ENCODE peak calls at places on chromosomes 1 and 21, in four cellular contexts. One of them, this sample, is unnamed.

GRCh38 chr1:60461889-60462595 is 388.5 kb upstream of the C1orf87 start:
- DNase-seq in GM12891: no peak
- DNase-seq in lower leg skin: no peak
- DNase-seq in A549: no peak
- DNase-seq in this sample: no peak

GRCh38 chr1:111535256-111536191 is 32.1 kb upstream of the ADORA3 start:
- DNase-seq in GM12891: no peak
- DNase-seq in lower leg skin: no peak
- DNase-seq in A549: no peak
- DNase-seq in this sample: peak

GRCh38 chr1:20278692-20279130 is 12.0 kb upstream of the VWA5B1 start:
- DNase-seq in GM12891: no peak
- DNase-seq in lower leg skin: no peak
- DNase-seq in A549: no peak
- DNase-seq in this sample: no peak

GRCh38 chr1:202944438-202944921 is 13.6 kb downstream of the ADIPOR1 start:
- DNase-seq in GM12891: no peak
- DNase-seq in lower leg skin: no peak
- DNase-seq in A549: no peak
- DNase-seq in this sample: no peak

GRCh38 chr21:44930543-44930981 is 9.3 kb upstream of the SLX9 start:
- DNase-seq in GM12891: no peak
- DNase-seq in lower leg skin: no peak
- DNase-seq in A549: no peak
- DNase-seq in this sample: no peak

GRCh38 chr1:11768821-11769220 is 6.8 kb downstream of the C1orf167 start:
- DNase-seq in GM12891: no peak
- DNase-seq in lower leg skin: no peak
- DNase-seq in A549: no peak
- DNase-seq in this sample: no peak

GRCh38 chr1:26306290-26307221 is at the start of gene UBXN11:
- DNase-seq in GM12891: peak
- DNase-seq in lower leg skin: peak
- DNase-seq in A549: peak
- DNase-seq in this sample: peak

GRCh38 chr21:42535602-42536171 is 22.0 kb downstream of the SLC37A1 start:
- DNase-seq in GM12891: peak
- DNase-seq in lower leg skin: peak
- DNase-seq in A549: no peak
- DNase-seq in this sample: peak

GRCh38 chr1:165137551-165138316 is 218.8 kb downstream of the LMX1A start:
- DNase-seq in GM12891: no peak
- DNase-seq in lower leg skin: no peak
- DNase-seq in A549: no peak
- DNase-seq in this sample: no peak
- TF ChIP-seq POLR2A in GM12891: no peak
- TF ChIP-seq POLR2A in lower leg skin: no peak
- TF ChIP-seq POLR2A in A549: no peak
- TF ChIP-seq POLR2A in this sample: no peak

GRCh38 chr1:27342391-27342777 is 562 bp downstream of the SYTL1 start:
- DNase-seq in GM12891: no peak
- DNase-seq in lower leg skin: no peak
- DNase-seq in A549: no peak
- DNase-seq in this sample: no peak

GRCh38 chr1:27339213-27339612 is 2.6 kb upstream of the SYTL1 start:
- DNase-seq in GM12891: no peak
- DNase-seq in lower leg skin: no peak
- DNase-seq in A549: no peak
- DNase-seq in this sample: no peak

GRCh38 chr1:27342778-27343638 is 1.2 kb downstream of the SYTL1 start:
- DNase-seq in GM12891: peak
- DNase-seq in lower leg skin: no peak
- DNase-seq in A549: no peak
- DNase-seq in this sample: no peak

GRCh38 chr1:27343639-27344025 is 1.8 kb downstream of the SYTL1 start:
- DNase-seq in GM12891: no peak
- DNase-seq in lower leg skin: no peak
- DNase-seq in A549: no peak
- DNase-seq in this sample: no peak

DNA sequence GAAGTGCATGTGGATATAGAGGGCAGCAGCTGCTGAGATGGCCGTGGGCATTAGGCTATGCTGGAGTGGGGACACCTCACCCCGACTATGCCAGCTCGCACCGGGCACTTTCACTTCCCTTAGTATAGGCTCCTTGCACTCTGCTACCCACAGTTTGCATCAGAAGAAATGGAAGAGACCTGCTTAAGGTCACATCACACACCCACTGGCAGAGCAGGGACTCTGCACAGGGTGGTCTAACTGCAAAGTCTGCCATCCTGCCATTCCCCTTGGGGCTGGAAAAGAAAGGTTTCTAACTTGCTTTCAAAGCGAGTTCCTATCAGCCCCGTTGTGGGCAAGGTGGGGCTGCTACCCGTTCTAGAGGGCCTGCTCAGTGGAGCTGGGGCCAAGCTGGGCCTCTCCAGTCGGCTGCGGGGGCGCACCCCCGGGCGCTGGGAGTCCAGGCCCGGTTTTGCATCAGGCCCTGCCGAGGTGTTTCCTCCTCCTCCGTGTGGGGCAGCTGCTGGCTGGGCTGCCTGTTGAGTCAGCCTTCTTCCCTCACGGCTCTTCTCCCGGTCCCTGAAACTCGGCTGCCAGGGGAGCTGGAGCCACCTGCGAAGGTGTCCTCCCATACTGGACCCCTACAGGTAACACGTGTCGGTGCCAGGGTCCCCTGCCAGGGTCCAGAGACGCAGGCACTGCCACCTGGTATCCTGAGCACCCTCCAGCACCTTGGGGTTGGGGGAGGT is at the start of gene SYTL1:
- DNase-seq in GM12891: peak
- DNase-seq in lower leg skin: no peak
- DNase-seq in A549: peak
- DNase-seq in this sample: no peak
- TF ChIP-seq POLR2A in GM12891: no peak
- TF ChIP-seq POLR2A in lower leg skin: no peak
- TF ChIP-seq POLR2A in A549: no peak
- TF ChIP-seq POLR2A in this sample: no peak

DNA sequence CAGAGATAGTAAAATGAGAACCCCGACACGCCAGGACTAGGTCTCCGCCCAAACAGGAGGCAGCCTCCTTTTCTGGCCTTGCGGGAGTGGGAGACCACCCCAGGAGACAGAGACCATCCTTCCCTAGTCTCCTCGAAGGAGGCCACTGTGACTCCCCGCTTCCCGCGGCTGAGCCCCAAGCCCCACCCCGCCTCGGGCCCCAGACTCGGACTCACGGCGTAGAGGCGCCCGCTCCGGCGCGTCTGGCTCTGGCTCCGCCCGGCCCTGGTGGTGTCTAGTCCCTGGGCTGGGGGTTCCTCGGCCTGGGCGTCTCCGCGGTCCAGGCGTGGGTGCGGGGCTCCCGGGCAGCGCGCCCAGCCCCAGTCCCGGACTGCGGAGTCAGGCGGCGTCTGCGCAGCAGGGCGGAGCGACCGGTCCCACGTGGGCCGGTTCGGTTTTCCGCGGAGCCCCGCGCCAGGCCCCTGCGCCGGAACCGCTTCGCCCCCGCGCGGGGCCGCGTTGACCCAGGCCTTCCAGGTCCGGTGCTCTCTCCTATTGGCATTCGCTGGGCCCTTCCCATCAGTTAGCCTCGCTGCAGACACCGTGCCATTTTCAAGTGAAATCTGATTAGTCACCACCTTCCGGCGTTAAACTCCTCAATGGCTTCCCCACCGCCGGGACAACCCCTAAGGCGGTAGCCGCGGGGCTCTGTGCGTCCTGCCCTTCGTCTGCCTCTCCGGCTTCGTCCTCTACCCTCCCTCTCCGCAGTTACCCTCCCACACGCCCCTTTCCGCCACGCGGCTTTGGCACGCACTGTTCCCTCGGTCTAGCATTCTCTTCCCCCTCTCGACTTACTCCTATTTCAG is at the start of gene C1orf216:
- DNase-seq in GM12891: peak
- DNase-seq in lower leg skin: peak
- DNase-seq in A549: peak
- DNase-seq in this sample: peak
- TF ChIP-seq POLR2A in GM12891: peak
- TF ChIP-seq POLR2A in lower leg skin: no peak
- TF ChIP-seq POLR2A in A549: peak
- TF ChIP-seq POLR2A in this sample: no peak

GRCh38 chr1:244841274-244841927 is 5.9 kb downstream of the COX20 start:
- DNase-seq in GM12891: no peak
- DNase-seq in lower leg skin: no peak
- DNase-seq in A549: no peak
- DNase-seq in this sample: no peak

GRCh38 chr1:244843148-244843978 is 7.9 kb downstream of the COX20 start:
- DNase-seq in GM12891: no peak
- DNase-seq in lower leg skin: no peak
- DNase-seq in A549: no peak
- DNase-seq in this sample: no peak

GRCh38 chr1:244846653-244847052 is 11.2 kb downstream of the COX20 start:
- DNase-seq in GM12891: no peak
- DNase-seq in lower leg skin: no peak
- DNase-seq in A549: no peak
- DNase-seq in this sample: no peak

GRCh38 chr1:244840219-244840794 is 4.8 kb downstream of the COX20 start:
- DNase-seq in GM12891: no peak
- DNase-seq in lower leg skin: no peak
- DNase-seq in A549: no peak
- DNase-seq in this sample: no peak

GRCh38 chr1:244844155-244845121 is 9.0 kb downstream of the COX20 start:
- DNase-seq in GM12891: no peak
- DNase-seq in lower leg skin: no peak
- DNase-seq in A549: no peak
- DNase-seq in this sample: no peak
- TF ChIP-seq POLR2A in GM12891: no peak
- TF ChIP-seq POLR2A in lower leg skin: no peak
- TF ChIP-seq POLR2A in A549: no peak
- TF ChIP-seq POLR2A in this sample: no peak

GRCh38 chr1:204074274-204075115 is 1.6 kb downstream of the SOX13 start:
- DNase-seq in GM12891: no peak
- DNase-seq in lower leg skin: peak
- DNase-seq in A549: peak
- DNase-seq in this sample: peak
- TF ChIP-seq POLR2A in GM12891: no peak
- TF ChIP-seq POLR2A in lower leg skin: no peak
- TF ChIP-seq POLR2A in A549: peak
- TF ChIP-seq POLR2A in this sample: no peak

DNA sequence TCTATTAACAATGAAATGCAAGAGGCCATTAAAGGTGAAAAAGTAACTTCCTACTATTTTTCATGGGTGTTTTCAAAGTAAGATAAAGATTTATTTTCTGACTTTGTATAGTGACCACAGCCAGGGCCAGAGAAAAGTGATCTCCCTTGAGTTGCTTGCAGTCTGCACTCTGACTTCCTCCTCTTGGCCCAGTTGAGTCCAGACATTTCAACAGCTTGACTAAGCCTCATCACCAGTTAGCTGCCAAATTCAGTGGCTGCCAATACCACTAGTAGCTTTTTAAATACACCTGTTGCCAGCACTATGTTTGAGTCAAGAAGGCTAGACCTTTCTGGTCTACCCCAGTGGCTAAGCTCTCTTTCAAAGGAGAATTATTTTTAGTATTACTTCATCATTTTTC is 3.7 kb upstream of the NEK7 start:
- DNase-seq in GM12891: no peak
- DNase-seq in lower leg skin: no peak
- DNase-seq in A549: no peak
- DNase-seq in this sample: no peak
- TF ChIP-seq POLR2A in GM12891: no peak
- TF ChIP-seq POLR2A in lower leg skin: no peak
- TF ChIP-seq POLR2A in A549: no peak
- TF ChIP-seq POLR2A in this sample: no peak

DNA sequence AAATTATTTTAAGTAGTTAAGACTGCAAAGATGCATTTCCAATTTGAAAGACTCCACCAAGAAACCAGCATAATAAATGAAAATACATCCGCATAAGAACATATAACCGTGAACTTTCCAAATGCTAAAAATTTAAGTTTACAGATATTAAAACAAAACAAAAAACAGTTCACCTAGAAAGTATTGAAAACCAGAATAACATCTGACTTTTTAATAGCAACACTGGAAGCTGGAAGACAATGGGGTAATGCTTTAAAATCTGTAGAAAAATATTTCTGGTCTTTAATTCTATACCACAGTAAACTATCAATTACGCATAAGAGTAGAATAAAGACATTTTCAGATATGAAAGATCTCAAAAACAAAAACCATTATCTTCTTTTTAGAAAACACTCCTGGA is 79.3 kb upstream of the COL24A1 start:
- DNase-seq in GM12891: no peak
- DNase-seq in lower leg skin: no peak
- DNase-seq in A549: no peak
- DNase-seq in this sample: no peak
- TF ChIP-seq POLR2A in GM12891: no peak
- TF ChIP-seq POLR2A in lower leg skin: no peak
- TF ChIP-seq POLR2A in A549: no peak
- TF ChIP-seq POLR2A in this sample: no peak

DNA sequence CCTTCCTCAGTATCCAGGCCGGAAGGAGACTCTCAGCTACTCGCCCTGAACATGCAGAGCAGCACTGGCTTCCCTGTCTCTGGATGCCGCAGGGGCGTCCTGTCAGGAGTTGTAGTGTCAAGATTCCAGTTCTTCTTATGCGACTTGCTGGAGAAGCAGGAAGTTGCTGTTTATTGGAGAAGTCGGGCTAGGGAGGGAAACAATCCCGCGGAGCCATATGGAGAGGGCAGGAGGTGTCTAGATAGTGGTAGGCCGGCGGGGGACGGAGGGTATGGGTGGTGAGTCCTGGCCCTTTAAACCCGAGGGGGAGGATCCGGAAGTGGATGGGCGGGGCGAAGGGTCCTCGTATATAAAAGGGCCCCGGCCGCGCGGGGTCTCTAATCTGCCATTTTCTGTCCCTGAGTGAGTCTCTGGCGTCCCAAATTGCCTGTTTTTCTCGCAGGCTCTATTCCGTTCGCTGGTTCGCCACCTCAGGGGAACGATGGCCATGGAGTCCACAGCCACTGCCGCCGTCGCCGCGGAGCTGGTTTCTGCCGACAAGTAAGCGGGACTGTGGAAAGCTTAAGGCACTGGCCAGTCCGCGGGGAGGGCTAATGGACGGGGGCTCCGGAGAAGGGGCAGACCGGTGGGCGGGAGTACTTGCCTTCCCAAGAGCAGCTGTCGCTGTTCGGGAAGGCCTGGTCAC is at the start of gene NASP:
- DNase-seq in GM12891: peak
- DNase-seq in lower leg skin: peak
- DNase-seq in A549: peak
- DNase-seq in this sample: peak
- TF ChIP-seq POLR2A in GM12891: peak
- TF ChIP-seq POLR2A in lower leg skin: no peak
- TF ChIP-seq POLR2A in A549: peak
- TF ChIP-seq POLR2A in this sample: peak

This sample was measured in sigmoid colon.